ENCODE peak calls at places on chromosomes 5 and 9, in six cellular contexts. X is HCT116, T is HepG2, K is SK-N-SH, R is H1, M is K562. C is an unnamed sample.

GRCh38 chr5:135539430-135540005 is 3.8 kb upstream of the NEUROG1 start:
- DNase-seq in X (no peak), T (no peak), K (no peak), R (no peak), M (no peak), C (no peak)

GRCh38 chr9:133604856-133605255 is 4.3 kb downstream of the FAM163B start:
- DNase-seq in X (no peak), T (no peak), K (peak), R (no peak), M (no peak), C (no peak)

GRCh38 chr9:113649054-113649453 is 185.5 kb downstream of the RGS3 start:
- DNase-seq in X (no peak), T (no peak), K (peak), R (no peak), M (no peak), C (no peak)

GRCh38 chr5:145162641-145163040 is 672.5 kb downstream of the PRELID2 start:
- DNase-seq in X (no peak), T (peak), K (no peak), R (no peak), M (no peak), C (no peak)

GRCh38 chr9:70954126-70954525 is 167.3 kb downstream of the TRPM3 start:
- DNase-seq in X (peak), T (no peak), K (no peak), R (no peak), M (no peak), C (no peak)

GRCh38 chr5:17315710-17316221 is 98.3 kb downstream of the BASP1 start:
- DNase-seq in X (no peak), T (no peak), K (no peak), R (no peak), M (peak), C (no peak)

GRCh38 chr5:102701748-102702147 is 53.4 kb upstream of the PAM start:
- DNase-seq in X (no peak), T (no peak), K (no peak), R (no peak), M (no peak), C (no peak)

GRCh38 chr5:37567566-37567965 is 188.4 kb downstream of the WDR70 start:
- DNase-seq in X (no peak), T (no peak), K (no peak), R (no peak), M (no peak), C (no peak)

GRCh38 chr5:178994580-178995340 is at the start of gene GRM6:
- DNase-seq in X (no peak), T (no peak), K (peak), R (no peak), M (no peak), C (no peak)

GRCh38 chr5:96562614-96563013 is 99.6 kb upstream of the CAST start:
- DNase-seq in X (no peak), T (no peak), K (no peak), R (no peak), M (no peak), C (no peak)

GRCh38 chr5:84614907-84615306 is 230.2 kb upstream of the EDIL3 start:
- DNase-seq in X (no peak), T (no peak), K (no peak), R (no peak), M (no peak), C (no peak)

GRCh38 chr5:12217039-12217438 is 312.8 kb upstream of the CTNND2 start:
- DNase-seq in X (no peak), T (no peak), K (no peak), R (no peak), M (no peak), C (no peak)

GRCh38 chr5:116507051-116507537 is 67.5 kb downstream of the SEMA6A start:
- DNase-seq in X (no peak), T (no peak), K (no peak), R (no peak), M (no peak), C (no peak)

GRCh38 chr5:154646841-154647759 is 108.1 kb upstream of the LARP1 start:
- DNase-seq in X (no peak), T (peak), K (no peak), R (peak), M (peak), C (no peak)

GRCh38 chr5:89498699-89499098 is 615.7 kb upstream of the MEF2C start:
- DNase-seq in X (no peak), T (no peak), K (no peak), R (no peak), M (no peak), C (no peak)

GRCh38 chr9:124149992-124150391 is 107.8 kb upstream of the NEK6 start:
- DNase-seq in X (no peak), T (no peak), K (no peak), R (no peak), M (no peak), C (peak)

GRCh38 chr9:33375238-33375840 is 27.0 kb downstream of the AQP7 start:
- DNase-seq in X (peak), T (no peak), K (no peak), R (no peak), M (peak), C (peak)

GRCh38 chr5:3394046-3394597 is 201.5 kb upstream of the IRX1 start:
- DNase-seq in X (no peak), T (no peak), K (no peak), R (no peak), M (no peak), C (no peak)

GRCh38 chr5:174503461-174504265 is 220.7 kb upstream of the MSX2 start:
- DNase-seq in X (peak), T (no peak), K (no peak), R (no peak), M (no peak), C (peak)

GRCh38 chr9:32968101-32969011 is 33.1 kb downstream of the APTX start:
- DNase-seq in X (peak), T (peak), K (peak), R (no peak), M (peak), C (peak)

GRCh38 chr9:126248680-126249079 is 77.9 kb upstream of the MVB12B start:
- DNase-seq in X (no peak), T (no peak), K (no peak), R (no peak), M (no peak), C (no peak)

GRCh38 chr9:13898957-13899356 is 415.0 kb downstream of the NFIB start:
- DNase-seq in X (no peak), T (no peak), K (no peak), R (no peak), M (no peak), C (no peak)

GRCh38 chr5:149829954-149830353 is 99.8 kb downstream of the PPARGC1B start:
- DNase-seq in X (no peak), T (no peak), K (peak), R (no peak), M (peak), C (no peak)

GRCh38 chr9:135662758-135663450 is at the start of gene LCN9:
- DNase-seq in X (no peak), T (no peak), K (peak), R (no peak), M (no peak), C (no peak)

GRCh38 chr5:55592388-55593114 is 57.8 kb upstream of the PLPP1 start:
- DNase-seq in X (no peak), T (no peak), K (no peak), R (no peak), M (no peak), C (no peak)

GRCh38 chr5:4720831-4721230 is 419.3 kb upstream of the ADAMTS16 start:
- DNase-seq in X (no peak), T (no peak), K (no peak), R (no peak), M (no peak), C (no peak)

GRCh38 chr5:29905626-29906353 is 1287.7 kb upstream of the CDH6 start:
- DNase-seq in X (no peak), T (peak), K (no peak), R (no peak), M (no peak), C (no peak)

GRCh38 chr9:112719292-112719691 is 1.4 kb upstream of the INIP start:
- DNase-seq in X (no peak), T (no peak), K (no peak), R (no peak), M (no peak), C (no peak)

GRCh38 chr9:120435066-120435465 is 144.9 kb downstream of the CDK5RAP2 start:
- DNase-seq in X (no peak), T (no peak), K (no peak), R (no peak), M (no peak), C (no peak)

GRCh38 chr9:127585161-127585750 is 26.8 kb upstream of the STXBP1 start:
- DNase-seq in X (no peak), T (no peak), K (no peak), R (no peak), M (no peak), C (no peak)

GRCh38 chr9:109311731-109312130 is 9.1 kb downstream of the EPB41L4B start:
- DNase-seq in X (no peak), T (no peak), K (peak), R (no peak), M (peak), C (no peak)

GRCh38 chr9:138048184-138048583 is 170.6 kb downstream of the CACNA1B start:
- DNase-seq in X (no peak), T (no peak), K (peak), R (no peak), M (no peak), C (no peak)

GRCh38 chr5:142296914-142297417 is 27.9 kb downstream of the SPRY4 start:
- DNase-seq in X (no peak), T (peak), K (no peak), R (no peak), M (no peak), C (peak)

GRCh38 chr5:175478384-175479124 is at the start of gene SFXN1:
- DNase-seq in X (peak), T (peak), K (peak), R (no peak), M (peak), C (peak)

GRCh38 chr5:125054106-125054505 is 307.7 kb upstream of the ZNF608 start:
- DNase-seq in X (no peak), T (no peak), K (no peak), R (no peak), M (no peak), C (no peak)

GRCh38 chr5:43926923-43927322 is 323.9 kb downstream of the NNT start:
- DNase-seq in X (no peak), T (no peak), K (no peak), R (no peak), M (no peak), C (no peak)

GRCh38 chr5:132094393-132095076 is 20.9 kb downstream of the CSF2 start:
- DNase-seq in X (no peak), T (peak), K (no peak), R (no peak), M (no peak), C (no peak)

GRCh38 chr5:168773231-168773630 is 194.1 kb upstream of the PANK3 start:
- DNase-seq in X (no peak), T (no peak), K (peak), R (no peak), M (no peak), C (no peak)

DNA sequence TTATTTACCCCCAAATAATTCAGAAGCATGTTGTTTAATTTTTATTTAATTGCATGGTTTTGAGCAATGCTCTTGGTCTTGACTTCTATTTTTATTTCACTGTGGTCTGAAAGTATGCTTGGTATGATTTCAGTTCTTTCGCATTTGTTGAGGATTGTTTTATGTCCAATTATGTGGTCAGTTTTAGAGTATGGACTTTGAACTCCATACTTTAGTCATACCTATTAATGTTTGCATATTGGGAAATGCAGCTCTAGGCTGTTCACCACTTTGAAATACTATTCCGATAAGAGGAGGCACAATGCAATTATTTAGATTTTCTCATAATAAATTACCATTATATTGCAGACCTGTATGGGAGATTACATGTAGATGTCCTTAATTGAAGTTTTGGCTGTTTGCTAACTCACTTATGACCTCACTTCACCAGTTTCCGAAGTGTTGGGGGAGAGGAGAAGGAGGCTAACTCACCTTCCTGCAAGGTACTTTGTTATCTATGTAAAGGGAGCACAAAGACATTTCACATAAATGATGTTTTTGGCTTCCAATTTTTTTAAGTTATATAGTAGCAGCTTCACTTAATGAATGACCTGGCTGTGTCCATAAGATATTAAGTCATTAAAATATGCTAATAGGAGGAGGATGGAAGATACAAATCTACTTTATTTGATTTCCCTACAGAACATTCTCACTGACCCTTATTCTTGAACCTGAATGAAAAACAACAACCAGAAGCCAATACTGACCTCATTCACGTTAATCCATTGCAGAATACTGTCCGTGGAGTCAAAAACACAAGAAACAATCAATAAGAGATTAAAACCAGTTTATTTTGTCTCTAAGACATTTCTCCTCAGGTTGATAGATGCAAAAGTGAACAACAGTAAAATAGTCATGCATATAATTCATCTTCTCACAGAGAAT is 970.3 kb upstream of the ARRDC3 start:
- DNase-seq in X (no peak), T (peak), K (no peak), R (no peak), M (no peak), C (no peak)
- TF ChIP-seq JUND in X (no peak), T (no peak), K (no peak), R (no peak), M (no peak), C (no peak)

GRCh38 chr5:159402328-159402727 is 72.0 kb upstream of the IL12B start:
- DNase-seq in X (no peak), T (no peak), K (no peak), R (no peak), M (no peak), C (no peak)
- TF ChIP-seq JUND in X (no peak), T (no peak), K (no peak), R (no peak), M (no peak), C (no peak)

GRCh38 chr5:159749146-159749545 is 167.1 kb upstream of the ADRA1B start:
- DNase-seq in X (no peak), T (no peak), K (no peak), R (no peak), M (no peak), C (no peak)

GRCh38 chr5:159752622-159753275 is 163.5 kb upstream of the ADRA1B start:
- DNase-seq in X (no peak), T (no peak), K (no peak), R (no peak), M (no peak), C (no peak)

GRCh38 chr5:159746707-159747106 is 169.6 kb upstream of the ADRA1B start:
- DNase-seq in X (no peak), T (no peak), K (no peak), R (no peak), M (no peak), C (no peak)

GRCh38 chr5:159751459-159751858 is 164.8 kb upstream of the ADRA1B start:
- DNase-seq in X (no peak), T (no peak), K (no peak), R (no peak), M (no peak), C (no peak)

DNA sequence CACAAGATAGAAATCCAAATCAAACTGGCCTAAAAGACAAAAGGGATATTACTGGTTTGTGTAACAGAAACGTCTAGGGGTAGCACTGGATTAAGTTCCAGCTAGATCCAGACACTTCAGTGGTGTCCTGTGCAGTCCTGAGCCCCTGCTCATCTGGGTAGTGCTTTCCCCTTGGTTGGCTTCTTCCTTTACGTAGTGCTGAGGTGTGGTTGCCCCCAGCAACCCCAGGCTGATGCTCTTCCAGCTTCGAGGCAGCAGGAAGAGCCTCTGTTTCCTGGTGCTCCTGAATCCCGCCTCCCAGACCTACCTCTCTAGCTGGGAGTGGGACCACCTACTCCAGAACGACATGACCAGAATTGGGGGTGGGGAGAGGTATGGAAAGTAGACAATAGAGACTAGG is 166.1 kb upstream of the ADRA1B start:
- DNase-seq in X (no peak), T (no peak), K (no peak), R (no peak), M (no peak), C (no peak)
- TF ChIP-seq JUND in X (no peak), T (no peak), K (no peak), R (no peak), M (no peak), C (no peak)

DNA sequence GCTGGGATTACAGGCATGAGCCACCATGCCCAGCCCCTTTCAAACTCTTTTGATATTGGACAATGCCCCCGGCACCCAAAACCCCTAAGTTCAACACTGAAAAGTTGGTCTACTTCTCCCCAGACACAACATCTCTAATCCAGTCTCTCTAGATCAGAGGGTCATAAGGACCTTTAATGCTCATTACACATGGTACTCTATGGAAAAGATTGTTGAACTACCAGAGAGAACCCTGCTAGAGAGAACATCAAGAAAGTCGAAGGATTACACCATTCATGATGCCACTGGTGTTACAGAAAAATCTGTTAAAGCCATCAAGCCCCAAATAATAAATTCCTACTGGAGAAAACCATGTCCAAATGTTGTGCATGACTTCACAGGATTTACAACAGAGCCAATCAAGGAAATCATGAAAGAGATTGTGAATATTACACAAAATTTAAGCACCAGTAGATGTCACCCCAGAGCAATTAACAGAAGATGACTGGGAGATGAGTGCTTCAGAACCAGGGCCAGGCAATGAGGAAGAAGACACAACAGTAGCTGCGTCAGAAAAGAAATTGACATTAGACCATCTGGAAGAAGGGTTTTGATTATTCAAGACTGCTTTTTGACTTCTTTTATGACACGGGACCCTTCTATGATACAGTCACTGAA is 28.3 kb upstream of the NIPAL4 start:
- DNase-seq in X (peak), T (peak), K (no peak), R (no peak), M (peak), C (no peak)
- TF ChIP-seq JUND in X (no peak), T (no peak), K (no peak), R (no peak), M (no peak), C (no peak)

GRCh38 chr9:129352157-129352870 is 174.3 kb upstream of the IER5L start:
- DNase-seq in X (no peak), T (no peak), K (peak), R (peak), M (no peak), C (no peak)
- TF ChIP-seq JUND in X (no peak), T (no peak), K (no peak), R (no peak), M (no peak), C (no peak)